ENCODE peak calls at places on chromosomes 13 and 19, in eight cellular contexts. R is esophagus squamous epithelium; M is stimulated activated CD4-positive, alpha-beta T cell treated with anti-CD3 and anti-CD28 coated beads, Interleukin-12 subunit alpha, Interleukin-12 subunit beta, amount 100 ng/mL, for 24 hours; J is NCI-H2029 treated with DMSO at 0.1 percent for 48 hours; O is AG04450; F is activated CD4-positive, CD25-positive, alpha-beta regulatory T cell treated with anti-CD3 and anti-CD28 coated beads, Interleukin-2, amount 50 U/mL, for 72 hours; P is left cardiac atrium; E is cardiac muscle cell. Y is an unnamed sample.

GRCh38 chr19:27794444-27795042 is 1418.4 kb downstream of the UQCRFS1 start:
- DNase-seq in R (no peak), M (no peak), J (no peak), O (no peak), F (no peak), P (peak; percentile 43), E (peak; percentile 65), Y (no peak)

GRCh38 chr19:34673590-34673989 is 3.4 kb downstream of the SCGB2B2 start:
- DNase-seq in R (no peak), M (no peak), J (no peak), O (no peak), F (no peak), P (no peak), E (no peak), Y (no peak)

GRCh38 chr19:7988307-7988706 is 17.1 kb downstream of the ELAVL1 start:
- DNase-seq in R (no peak), M (no peak), J (no peak), O (no peak), F (no peak), P (no peak), E (no peak), Y (no peak)

GRCh38 chr19:58307736-58308135 is 2.6 kb downstream of the ERVK3-1 start:
- DNase-seq in R (no peak), M (no peak), J (no peak), O (no peak), F (no peak), P (no peak), E (no peak), Y (no peak)

GRCh38 chr13:33279414-33279813 is 6.1 kb downstream of the STARD13 start:
- DNase-seq in R (no peak), M (no peak), J (no peak), O (no peak), F (no peak), P (no peak), E (no peak), Y (no peak)

GRCh38 chr13:42538996-42539395 is 35.0 kb upstream of the TNFSF11 start:
- DNase-seq in R (no peak), M (no peak), J (no peak), O (no peak), F (no peak), P (no peak), E (no peak), Y (no peak)

GRCh38 chr19:46859637-46860124 is 1.1 kb upstream of the ARHGAP35 start:
- DNase-seq in R (no peak), M (no peak), J (peak; percentile 89), O (no peak), F (no peak), P (peak; percentile 83), E (no peak), Y (peak; percentile 87)

GRCh38 chr19:12990447-12990846 is 4.8 kb upstream of the NFIX start:
- DNase-seq in R (no peak), M (no peak), J (no peak), O (no peak), F (no peak), P (no peak), E (no peak), Y (no peak)

GRCh38 chr19:38209671-38210457 is 14.2 kb downstream of the DPF1 start:
- DNase-seq in R (no peak), M (no peak), J (no peak), O (no peak), F (no peak), P (peak; percentile 84), E (peak; percentile 28), Y (peak; percentile 89)

Y was measured in Right ventricle myocardium superior.